ENCODE peak calls at places on chromosomes 3 and 15, in five cellular contexts. J, D, R, X and N are unnamed samples.

GRCh38 chr15:50150851-50151250 is 31.1 kb upstream of the SLC27A2 start:
- DNase-seq in X (no peak), D (no peak), R (no peak), J (no peak), N (no peak)

GRCh38 chr3:81249540-81250029 is 511.9 kb downstream of the GBE1 start:
- DNase-seq in X (no peak), J (no peak), R (peak), D (no peak), N (no peak)

GRCh38 chr15:48966595-48967301 is 3.0 kb upstream of the SHC4 start:
- DNase-seq in D (no peak), R (no peak), X (no peak), J (no peak), N (no peak)

GRCh38 chr3:138234401-138235179 is 47.5 kb downstream of the ARMC8 start:
- DNase-seq in R (no peak), D (no peak), X (no peak), J (no peak), N (no peak)

GRCh38 chr3:195075199-195075940 is 195.6 kb downstream of the XXYLT1 start:
- DNase-seq in D (no peak), J (no peak), R (peak), X (peak), N (peak)

GRCh38 chr15:71079208-71080044 is 35.8 kb upstream of the THSD4 start:
- DNase-seq in R (peak), J (no peak), D (no peak), X (peak), N (no peak)

GRCh38 chr15:56019060-56019793 is 25.8 kb upstream of the NEDD4 start:
- DNase-seq in J (no peak), D (no peak), R (no peak), X (no peak), N (no peak)

GRCh38 chr3:81485444-81485865 is 276.0 kb downstream of the GBE1 start:
- DNase-seq in X (no peak), J (no peak), D (peak), R (peak), N (peak)

GRCh38 chr15:59751552-59752413 is 62.7 kb upstream of the BNIP2 start:
- DNase-seq in X (no peak), R (no peak), D (peak), J (no peak), N (no peak)

GRCh38 chr15:68097029-68097428 is 42.9 kb downstream of the PIAS1 start:
- DNase-seq in D (peak), J (no peak), X (no peak), R (no peak), N (no peak)

GRCh38 chr3:153051427-153052095 is 110.5 kb upstream of the RAP2B start:
- DNase-seq in X (no peak), J (no peak), R (peak), D (no peak), N (peak)

GRCh38 chr15:70852501-70853269 is 1.3 kb downstream of the LARP6 start:
- DNase-seq in D (no peak), X (peak), R (no peak), J (no peak), N (peak)

GRCh38 chr15:77867266-77868047 is 210.1 kb downstream of the TBC1D2B start:
- DNase-seq in D (no peak), X (peak), J (no peak), R (no peak), N (no peak)